ENCODE peak calls at places on chromosomes 13 and 19, in six cellular contexts. D is AG09319, H is progenitor cell of endocrine pancreas, O is HFF-Myc, L is cardiac fibroblast, J is adrenal gland. Z is an unnamed sample.

GRCh38 chr19:3149089-3149488 is 13.3 kb downstream of the GNA15 start:
- DNase-seq in D (no peak), J (no peak), H (no peak), L (no peak), O (no peak), Z (no peak)

GRCh38 chr19:33463194-33463593 is 58.4 kb downstream of the PEPD start:
- DNase-seq in H (no peak), O (no peak), D (no peak), L (no peak), J (no peak), Z (peak; percentile 6)

GRCh38 chr13:59635591-59635990 is 528.1 kb downstream of the DIAPH3 start:
- DNase-seq in J (no peak), O (no peak), L (no peak), H (no peak), D (no peak), Z (peak; percentile 26)

GRCh38 chr13:48542581-48543341 is 9.9 kb upstream of the RCBTB2 start:
- DNase-seq in L (peak; percentile 21), D (no peak), J (peak; percentile 21), H (no peak), O (no peak), Z (peak; percentile 72)

GRCh38 chr19:55304279-55304978 is 20.6 kb downstream of the BRSK1 start:
- DNase-seq in J (peak; percentile 37), O (no peak), H (no peak), D (no peak), L (peak; percentile 59), Z (peak; percentile 45)

GRCh38 chr13:89363144-89363543 is 1692.0 kb downstream of the SLITRK5 start:
- DNase-seq in H (no peak), D (no peak), O (no peak), L (no peak), J (no peak), Z (no peak)

GRCh38 chr13:41919031-41919740 is 41.7 kb downstream of the VWA8 start:
- DNase-seq in L (no peak), J (no peak), O (no peak), D (no peak), H (no peak), Z (no peak)

GRCh38 chr13:67549331-67549730 is 319.2 kb upstream of the PCDH9 start:
- DNase-seq in H (no peak), J (no peak), L (peak; percentile 64), D (no peak), O (no peak), Z (no peak)

GRCh38 chr13:85287528-85287927 is 511.7 kb downstream of the SLITRK6 start:
- DNase-seq in H (no peak), L (no peak), O (no peak), J (no peak), D (no peak), Z (no peak)

GRCh38 chr13:75541287-75541686 is 3.6 kb upstream of the COMMD6 start:
- DNase-seq in D (no peak), H (no peak), J (no peak), L (peak; percentile 25), O (no peak), Z (no peak)

GRCh38 chr13:43303040-43303729 is 279.8 kb downstream of the DNAJC15 start:
- DNase-seq in H (peak; percentile 37), O (peak; percentile 59), J (peak; percentile 76), D (peak; percentile 48), L (peak; percentile 66), Z (peak; percentile 64)

GRCh38 chr13:111046590-111047141 is 68.4 kb upstream of the ARHGEF7 start:
- DNase-seq in J (peak; percentile 31), D (no peak), H (no peak), L (peak; percentile 58), O (no peak), Z (no peak)

GRCh38 chr13:110230661-110231347 is 76.2 kb downstream of the COL4A1 start:
- DNase-seq in J (no peak), L (no peak), O (no peak), D (no peak), H (no peak), Z (no peak)

GRCh38 chr19:15195381-15195964 is 5.3 kb downstream of the NOTCH3 start:
- DNase-seq in J (no peak), D (no peak), L (peak; percentile 83), H (peak; percentile 71), O (no peak), Z (peak; percentile 74)

GRCh38 chr19:49338691-49339363 is 3.6 kb downstream of the CD37 start:
- DNase-seq in J (peak; percentile 82), H (peak; percentile 88), L (peak; percentile 34), D (no peak), O (no peak), Z (peak; percentile 81)

GRCh38 chr13:31282741-31283455 is 83.1 kb downstream of the B3GLCT start:
- DNase-seq in L (peak; percentile 13), O (no peak), D (no peak), H (no peak), J (no peak), Z (no peak)

GRCh38 chr13:35976126-35976525 is 155.1 kb downstream of the DCLK1 start:
- DNase-seq in H (no peak), O (no peak), J (no peak), D (no peak), L (no peak), Z (no peak)

GRCh38 chr19:7605490-7606222 is 10.0 kb downstream of the CAMSAP3 start:
- DNase-seq in L (peak; percentile 40), J (no peak), D (no peak), O (no peak), H (no peak), Z (no peak)

GRCh38 chr13:71514900-71515598 is 352.0 kb downstream of the DACH1 start:
- DNase-seq in D (no peak), J (no peak), O (no peak), L (no peak), H (no peak), Z (no peak)

GRCh38 chr13:45718992-45719391 is 16.9 kb downstream of the CBY2 start:
- DNase-seq in J (no peak), L (no peak), D (no peak), H (no peak), O (no peak), Z (no peak)

DNA sequence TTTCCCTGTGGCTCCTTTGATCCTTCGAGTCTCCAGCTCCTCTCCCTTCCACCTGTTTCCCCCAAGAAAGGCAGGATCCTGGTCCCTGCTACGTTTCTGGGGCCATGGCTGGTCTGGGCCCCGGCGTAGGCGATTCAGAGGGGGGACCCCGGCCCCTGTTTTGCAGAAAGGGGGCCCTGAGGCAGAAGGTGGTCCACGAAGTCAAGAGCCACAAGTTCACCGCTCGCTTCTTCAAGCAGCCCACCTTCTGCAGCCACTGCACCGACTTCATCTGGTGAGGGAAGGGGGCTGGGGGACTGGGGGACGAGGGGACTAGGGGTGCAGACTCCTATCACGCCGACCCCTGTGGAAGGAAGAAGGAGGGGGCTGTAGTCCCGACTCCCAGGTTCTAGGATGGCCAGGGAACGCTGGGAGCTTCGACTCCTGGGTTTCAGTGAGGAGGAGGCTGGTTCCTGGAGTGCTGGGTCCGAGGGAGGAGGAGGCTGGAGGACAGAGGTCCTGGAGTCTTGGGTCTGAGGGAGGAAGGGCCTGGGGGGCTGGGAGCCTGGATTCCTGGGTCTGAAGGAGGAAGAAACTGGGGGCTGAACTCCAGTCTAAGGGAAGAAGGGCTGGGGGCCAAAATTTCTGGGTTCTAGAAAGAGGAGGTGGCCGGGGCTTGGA is 524 bp downstream of the PRKCG start:
- DNase-seq in L (no peak), J (no peak), O (no peak), H (no peak), D (no peak), Z (peak; percentile 25)
- TF ChIP-seq CTCF in L (no peak), J (no peak), O (no peak), H (no peak), D (no peak), Z (no peak)

GRCh38 chr19:35511337-35511736 is 2.1 kb downstream of the DMKN start:
- DNase-seq in L (no peak), D (no peak), H (no peak), O (no peak), J (no peak), Z (no peak)

GRCh38 chr19:35509018-35509652 is 4.3 kb downstream of the DMKN start:
- DNase-seq in O (no peak), H (peak; percentile 25), J (no peak), L (no peak), D (no peak), Z (no peak)

GRCh38 chr19:35509861-35510625 is 3.4 kb downstream of the DMKN start:
- DNase-seq in H (peak; percentile 98), O (no peak), D (no peak), L (peak; percentile 44), J (peak; percentile 61), Z (peak; percentile 84)

GRCh38 chr19:35512831-35513230 is 618 bp downstream of the DMKN start:
- DNase-seq in L (no peak), J (no peak), O (no peak), D (no peak), H (no peak), Z (no peak)

GRCh38 chr19:35510626-35510964 is 2.9 kb downstream of the DMKN start:
- DNase-seq in O (no peak), D (no peak), L (no peak), H (no peak), J (no peak), Z (no peak)
- TF ChIP-seq CTCF in O (no peak), D (no peak), L (no peak), H (no peak), J (no peak), Z (peak; percentile 28)

GRCh38 chr19:39515551-39516191 is 732 bp downstream of the SELENOV start:
- DNase-seq in D (no peak), H (peak; percentile 29), L (no peak), O (no peak), J (no peak), Z (no peak)

GRCh38 chr19:39512964-39513363 is 2.0 kb upstream of the SELENOV start:
- DNase-seq in L (no peak), H (no peak), O (no peak), J (no peak), D (no peak), Z (no peak)

GRCh38 chr19:39516270-39516669 is 1.3 kb downstream of the SELENOV start:
- DNase-seq in O (no peak), J (no peak), H (no peak), L (no peak), D (no peak), Z (no peak)

GRCh38 chr19:39517432-39517831 is 2.5 kb downstream of the SELENOV start:
- DNase-seq in O (no peak), J (no peak), H (no peak), D (no peak), L (no peak), Z (no peak)

DNA sequence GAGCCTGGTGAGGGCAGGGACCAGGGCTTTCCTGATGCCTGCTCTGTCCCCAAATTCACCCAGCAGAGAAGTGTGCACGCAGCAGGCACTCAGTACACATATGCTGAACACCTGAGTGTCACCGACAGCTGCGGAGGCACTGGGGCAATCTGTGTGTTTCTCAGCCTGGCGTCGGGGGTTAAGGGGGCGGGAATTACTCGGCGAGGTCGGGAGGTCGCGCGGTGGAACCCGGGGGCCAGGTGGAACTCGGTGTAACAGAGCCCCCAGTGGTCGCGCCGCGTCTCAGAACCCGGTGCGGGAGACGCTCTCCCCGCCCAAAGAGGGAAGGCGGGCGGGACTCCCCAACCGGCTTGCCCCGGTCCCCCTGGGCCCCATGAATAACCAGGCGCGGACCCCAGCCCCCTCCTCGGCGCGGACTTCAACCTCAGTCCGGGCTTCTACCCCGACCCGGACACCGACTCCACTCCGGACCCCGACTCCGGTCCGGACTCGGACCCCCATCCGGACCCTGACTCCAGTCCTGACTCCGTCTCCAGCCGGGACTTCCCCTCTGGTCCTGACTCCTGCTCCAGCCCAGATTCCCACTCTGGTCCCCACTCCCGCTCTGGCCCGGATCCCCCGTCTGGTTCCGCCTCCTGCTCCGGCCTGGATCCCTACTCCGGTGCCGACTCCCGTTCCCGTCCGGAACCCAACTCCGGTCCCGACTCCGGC is at the start of gene SELENOV:
- DNase-seq in L (no peak), O (no peak), J (no peak), D (no peak), H (peak; percentile 60), Z (peak; percentile 80)
- TF ChIP-seq CTCF in L (no peak), O (no peak), J (no peak), D (no peak), H (peak; percentile 45), Z (no peak)

GRCh38 chr19:35476149-35476548 is 14.1 kb downstream of the KRTDAP start:
- DNase-seq in H (no peak), D (no peak), L (no peak), O (no peak), J (no peak), Z (no peak)
- TF ChIP-seq CTCF in H (peak; percentile 25), D (no peak), L (peak; percentile 14), O (peak; percentile 34), J (no peak), Z (peak; percentile 23)